ENCODE peak calls at places on chromosomes 6 and 20, in six cellular contexts. I is HepG2, C is GM12878, U is H1, F is GM23338, X is WTC11. L is an unnamed sample.

GRCh38 chr6:156269751-156270369 is 507.3 kb upstream of the ARID1B start:
- DNase-seq in I (no peak), C (no peak), U (no peak), F (no peak), X (no peak), L (no peak)

GRCh38 chr6:17027441-17027840 is 74.4 kb upstream of the STMND1 start:
- DNase-seq in I (no peak), C (no peak), U (no peak), F (no peak), X (no peak), L (no peak)

GRCh38 chr20:35320396-35321126 is 28.3 kb upstream of the FAM83C start:
- DNase-seq in I (peak; percentile 85), C (no peak), U (no peak), F (peak; percentile 33), X (no peak), L (no peak)

GRCh38 chr20:46264391-46265266 is 43.7 kb downstream of the CDH22 start:
- DNase-seq in I (no peak), C (no peak), U (no peak), F (no peak), X (no peak), L (no peak)

GRCh38 chr6:45074423-45074822 is 253.7 kb upstream of the RUNX2 start:
- DNase-seq in I (no peak), C (no peak), U (no peak), F (no peak), X (no peak), L (no peak)

GRCh38 chr6:169292340-169293124 is 38.9 kb upstream of the THBS2 start:
- DNase-seq in I (peak; percentile 99), C (no peak), U (no peak), F (no peak), X (no peak), L (no peak)

GRCh38 chr6:101462576-101462975 is 69.1 kb downstream of the GRIK2 start:
- DNase-seq in I (no peak), C (no peak), U (no peak), F (no peak), X (no peak), L (no peak)

GRCh38 chr6:118565317-118565960 is 17.3 kb downstream of the PLN start:
- DNase-seq in I (peak; percentile 36), C (peak; percentile 65), U (no peak), F (peak; percentile 79), X (no peak), L (peak; percentile 16)

GRCh38 chr6:70669133-70669532 is 1.4 kb downstream of the SMAP1 start:
- DNase-seq in I (peak; percentile 13), C (no peak), U (no peak), F (no peak), X (no peak), L (no peak)

GRCh38 chr6:143700684-143701342 is 23.0 kb downstream of the PHACTR2 start:
- DNase-seq in I (no peak), C (no peak), U (no peak), F (no peak), X (no peak), L (no peak)

GRCh38 chr6:116229287-116229913 is 24.5 kb downstream of the TSPYL4 start:
- DNase-seq in I (no peak), C (no peak), U (peak; percentile 71), F (peak; percentile 99), X (peak; percentile 95), L (peak; percentile 53)

GRCh38 chr6:27605401-27606342 is 132.8 kb upstream of the ZNF184 start:
- DNase-seq in I (peak; percentile 61), C (no peak), U (peak; percentile 84), F (peak; percentile 87), X (peak; percentile 86), L (peak; percentile 91)

GRCh38 chr6:115838763-115839401 is 221.8 kb downstream of the FRK start:
- DNase-seq in I (peak; percentile 50), C (no peak), U (peak; percentile 7), F (peak; percentile 79), X (peak; percentile 55), L (peak; percentile 47)

GRCh38 chr6:35451354-35452185 is 568 bp upstream of the FANCE start:
- DNase-seq in I (no peak), C (no peak), U (no peak), F (peak; percentile 13), X (no peak), L (no peak)
- TF ChIP-seq CREB1 in I (no peak), C (no peak), U (no peak), F (no peak), X (no peak), L (no peak)

GRCh38 chr20:52724586-52724985 is 247.6 kb upstream of the TSHZ2 start:
- DNase-seq in I (no peak), C (no peak), U (no peak), F (no peak), X (no peak), L (no peak)
- TF ChIP-seq CREB1 in I (no peak), C (no peak), U (no peak), F (no peak), X (no peak), L (no peak)

GRCh38 chr6:108734336-108734922 is 113.8 kb upstream of the ARMC2 start:
- DNase-seq in I (no peak), C (no peak), U (no peak), F (no peak), X (no peak), L (no peak)

GRCh38 chr6:108733706-108734105 is 114.5 kb upstream of the ARMC2 start:
- DNase-seq in I (no peak), C (no peak), U (no peak), F (no peak), X (no peak), L (no peak)

GRCh38 chr6:108730556-108731228 is 117.5 kb upstream of the ARMC2 start:
- DNase-seq in I (no peak), C (no peak), U (no peak), F (peak; percentile 37), X (no peak), L (no peak)

GRCh38 chr6:108731229-108731565 is 117.0 kb upstream of the ARMC2 start:
- DNase-seq in I (no peak), C (no peak), U (no peak), F (no peak), X (no peak), L (no peak)

DNA sequence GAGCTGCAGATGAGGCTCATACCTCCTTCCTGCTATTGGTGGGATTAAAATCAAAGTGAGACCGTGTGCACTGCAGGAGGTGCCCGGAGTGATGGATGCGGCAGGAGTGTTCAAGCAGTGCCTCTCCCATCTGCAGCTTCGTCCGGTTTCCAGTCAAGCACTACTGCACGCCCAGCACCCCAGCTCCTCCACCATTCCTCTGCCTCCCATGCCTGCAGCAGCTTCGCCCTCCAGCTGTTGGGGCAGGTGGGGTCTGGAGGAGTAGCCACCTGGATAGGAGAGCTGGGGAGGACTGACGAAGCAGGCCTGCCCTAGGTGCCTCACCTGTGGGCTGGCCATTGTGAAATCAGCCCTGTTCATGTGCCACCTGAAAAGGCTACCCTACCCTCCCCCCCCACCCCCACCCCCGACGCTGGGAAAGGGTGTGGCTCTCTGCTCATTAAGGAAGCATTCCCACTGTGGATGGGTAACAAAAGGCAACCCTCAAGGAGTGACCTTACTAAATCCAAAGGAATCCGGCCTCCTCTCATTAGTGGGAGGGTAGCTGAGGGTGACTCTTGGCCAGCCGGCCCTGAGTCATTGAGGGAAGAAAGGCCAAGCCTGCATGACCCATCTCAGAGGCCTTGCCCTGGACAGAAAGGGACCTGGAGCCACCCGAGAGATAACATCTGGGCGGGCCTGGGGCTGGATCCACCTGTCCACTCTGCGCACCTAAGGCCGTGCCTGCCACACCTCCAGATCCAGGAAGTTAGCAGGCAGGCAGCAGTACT is 115.9 kb upstream of the ARMC2 start:
- DNase-seq in I (no peak), C (no peak), U (no peak), F (no peak), X (no peak), L (no peak)
- TF ChIP-seq CREB1 in I (no peak), C (no peak), U (no peak), F (no peak), X (no peak), L (no peak)

DNA sequence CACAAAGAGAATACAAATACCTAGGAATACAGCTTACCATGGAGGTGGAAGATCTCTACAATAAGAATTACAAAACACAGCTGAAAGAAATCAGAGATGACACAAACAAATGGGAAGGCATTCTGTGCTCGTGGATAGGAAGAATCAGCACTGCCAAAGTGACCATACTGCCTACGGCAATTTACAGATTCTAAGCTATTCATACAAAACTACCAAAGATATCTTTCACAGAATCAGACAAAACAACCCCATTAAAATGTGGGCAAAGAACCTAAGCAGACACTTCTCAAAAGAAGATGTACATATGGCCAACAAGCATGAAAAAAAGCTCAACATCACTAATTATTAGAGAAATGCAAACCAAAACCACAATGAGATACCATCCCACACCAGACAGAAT is 133.2 kb upstream of the SSTR4 start:
- DNase-seq in I (no peak), C (no peak), U (no peak), F (no peak), X (no peak), L (no peak)
- TF ChIP-seq CREB1 in I (no peak), C (no peak), U (no peak), F (no peak), X (no peak), L (no peak)

GRCh38 chr6:23728707-23729106 is 397.3 kb upstream of the NRSN1 start:
- DNase-seq in I (no peak), C (no peak), U (no peak), F (peak; percentile 4), X (no peak), L (no peak)
- TF ChIP-seq CREB1 in I (no peak), C (no peak), U (no peak), F (no peak), X (no peak), L (no peak)